ENCODE peak calls at places on chromosome 22, in nine cellular contexts. Y, G, L, U, N, R, X, I and J are unnamed samples.

GRCh38 chr22:35634981-35635540 is 13.2 kb upstream of the APOL6 start:
- DNase-seq in Y (no peak), G (no peak), L (no peak), U (no peak), N (no peak), R (no peak), X (no peak), I (no peak), J (no peak)

GRCh38 chr22:39574779-39575551 is 4.4 kb downstream of the CACNA1I start:
- DNase-seq in Y (no peak), G (no peak), L (peak), U (peak), N (no peak), R (peak), X (no peak), I (peak), J (no peak)

GRCh38 chr22:31561238-31561887 is 65.0 kb downstream of the SFI1 start:
- DNase-seq in Y (peak), G (peak), L (no peak), U (peak), N (peak), R (peak), X (peak), I (peak), J (peak)

GRCh38 chr22:27435839-27436581 is 365.5 kb downstream of the MN1 start:
- DNase-seq in Y (peak), G (peak), L (no peak), U (no peak), N (peak), R (no peak), X (no peak), I (peak), J (peak)

GRCh38 chr22:33879796-33880195 is 40.5 kb downstream of the LARGE1 start:
- DNase-seq in Y (no peak), G (no peak), L (no peak), U (no peak), N (no peak), R (no peak), X (no peak), I (no peak), J (no peak)

GRCh38 chr22:42673898-42674390 is 24.8 kb upstream of the CYB5R3 start:
- DNase-seq in Y (no peak), G (no peak), L (no peak), U (no peak), N (no peak), R (no peak), X (no peak), I (no peak), J (no peak)

GRCh38 chr22:49827853-49828598 is at the start of gene BRD1:
- DNase-seq in Y (peak), G (peak), L (no peak), U (peak), N (no peak), R (peak), X (no peak), I (peak), J (no peak)

GRCh38 chr22:24358105-24358836 is 69.1 kb upstream of the ADORA2A start:
- DNase-seq in Y (no peak), G (no peak), L (no peak), U (no peak), N (no peak), R (no peak), X (no peak), I (no peak), J (no peak)

GRCh38 chr22:19680287-19680881 is 33.9 kb upstream of the SEPTIN5 start:
- DNase-seq in Y (no peak), G (no peak), L (no peak), U (no peak), N (no peak), R (no peak), X (no peak), I (no peak), J (no peak)

GRCh38 chr22:32836286-32836859 is 34.9 kb downstream of the TIMP3 start:
- DNase-seq in Y (no peak), G (no peak), L (no peak), U (peak), N (no peak), R (peak), X (no peak), I (peak), J (no peak)

GRCh38 chr22:23127788-23128187 is 14.0 kb downstream of the RSPH14 start:
- DNase-seq in Y (no peak), G (peak), L (no peak), U (no peak), N (no peak), R (no peak), X (no peak), I (no peak), J (no peak)

GRCh38 chr22:50627452-50627913 is 469 bp downstream of the ARSA start:
- DNase-seq in Y (no peak), G (no peak), L (no peak), U (peak), N (no peak), R (peak), X (no peak), I (peak), J (peak)

GRCh38 chr22:40218723-40219294 is 41.1 kb downstream of the TNRC6B start:
- DNase-seq in Y (no peak), G (no peak), L (no peak), U (no peak), N (no peak), R (no peak), X (peak), I (peak), J (no peak)

GRCh38 chr22:50150161-50151129 is 20.1 kb upstream of the PANX2 start:
- DNase-seq in Y (no peak), G (no peak), L (no peak), U (no peak), N (no peak), R (no peak), X (no peak), I (peak), J (no peak)

GRCh38 chr22:38824587-38824986 is 19.2 kb downstream of the NPTXR start:
- DNase-seq in Y (peak), G (no peak), L (no peak), U (peak), N (no peak), R (peak), X (no peak), I (peak), J (peak)

GRCh38 chr22:21095773-21096107 is 50.0 kb downstream of the LRRC74B start:
- DNase-seq in Y (no peak), G (no peak), L (no peak), U (no peak), N (no peak), R (no peak), X (no peak), I (no peak), J (no peak)

GRCh38 chr22:21099578-21099977 is 53.8 kb downstream of the LRRC74B start:
- DNase-seq in Y (no peak), G (no peak), L (no peak), U (no peak), N (no peak), R (no peak), X (no peak), I (no peak), J (no peak)

GRCh38 chr22:21094911-21095772 is 49.4 kb downstream of the LRRC74B start:
- DNase-seq in Y (no peak), G (no peak), L (no peak), U (no peak), N (no peak), R (no peak), X (no peak), I (no peak), J (no peak)

GRCh38 chr22:21100149-21101032 is 54.6 kb downstream of the LRRC74B start:
- DNase-seq in Y (no peak), G (no peak), L (no peak), U (no peak), N (no peak), R (no peak), X (no peak), I (no peak), J (no peak)

DNA sequence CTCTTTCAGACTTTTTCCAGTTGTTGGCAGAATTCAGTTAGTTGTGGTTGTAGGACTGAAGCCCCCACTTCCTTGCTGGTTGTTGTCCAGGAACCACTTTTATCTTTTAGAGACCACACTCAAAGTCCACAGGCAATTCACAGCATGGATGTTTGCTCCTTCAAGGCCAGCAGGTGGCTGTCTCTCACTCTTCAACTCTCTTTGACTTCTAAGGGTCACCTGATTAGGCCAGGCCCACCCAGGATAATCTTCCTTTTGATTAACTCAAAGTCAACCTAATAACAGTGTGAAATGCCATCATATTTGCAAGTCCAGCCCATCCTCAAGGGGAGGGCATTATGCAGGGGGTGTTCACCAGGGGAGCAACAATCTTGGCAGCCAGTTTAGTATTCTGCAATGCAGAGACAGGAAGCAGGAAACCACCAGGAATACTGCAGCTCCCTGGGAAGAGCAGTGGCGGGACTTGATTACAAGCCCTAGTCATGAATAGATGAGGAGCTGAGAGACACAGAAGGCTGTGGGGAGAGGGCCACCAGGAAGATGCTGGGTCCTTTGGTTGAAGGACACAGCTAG is 52.4 kb downstream of the LRRC74B start:
- DNase-seq in Y (no peak), G (no peak), L (no peak), U (no peak), N (no peak), R (peak), X (no peak), I (no peak), J (no peak)
- TF ChIP-seq CTCF in Y (no peak), G (no peak), L (no peak), U (peak), N (no peak), R (no peak), X (no peak), I (peak), J (no peak)

DNA sequence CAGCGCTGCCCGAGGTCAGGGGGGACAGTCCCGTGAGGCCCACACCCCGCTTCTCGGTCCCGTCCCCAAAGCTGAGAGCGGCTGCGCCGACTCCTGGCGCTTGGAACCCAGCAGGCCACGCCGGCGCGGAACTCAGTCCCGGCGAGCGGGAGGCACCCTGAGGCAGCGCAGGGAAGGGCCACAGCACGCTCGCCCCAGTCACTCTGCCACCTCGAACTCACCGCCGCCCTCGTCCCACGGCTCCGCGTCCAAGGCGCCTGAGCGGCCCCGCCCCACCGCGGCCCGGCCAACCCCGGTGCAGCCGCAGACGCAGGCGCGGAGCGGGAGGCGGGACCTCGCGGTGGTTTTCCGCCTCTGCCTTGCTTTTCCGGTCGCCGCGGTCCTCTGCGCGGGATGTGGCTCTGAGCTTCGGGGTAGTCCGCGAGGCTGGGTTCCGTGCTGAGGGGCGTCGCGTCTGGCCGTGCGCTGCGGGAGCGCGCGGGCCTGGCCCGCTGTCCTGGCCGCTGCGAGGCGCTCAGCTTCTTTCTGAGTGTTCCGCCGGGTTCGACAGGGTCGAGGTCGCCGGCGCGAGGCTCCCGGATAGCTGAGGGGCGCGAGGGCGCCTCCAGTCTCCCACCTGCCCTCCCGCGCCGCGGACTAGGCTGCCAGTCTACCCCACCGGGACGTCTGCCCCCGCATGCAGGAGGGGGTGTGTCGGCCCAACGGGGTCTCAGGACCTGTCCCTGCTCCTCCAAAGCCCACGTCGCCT is at the start of gene CDPF1:
- DNase-seq in Y (peak), G (peak), L (peak), U (peak), N (peak), R (peak), X (peak), I (peak), J (peak)
- TF ChIP-seq CTCF in Y (no peak), G (no peak), L (peak), U (no peak), N (no peak), R (no peak), X (no peak), I (no peak), J (no peak)

GRCh38 chr22:37420656-37421467 is 6.4 kb downstream of the ELFN2 start:
- DNase-seq in Y (no peak), G (no peak), L (no peak), U (no peak), N (no peak), R (no peak), X (no peak), I (peak), J (no peak)
- TF ChIP-seq CTCF in Y (no peak), G (no peak), L (no peak), U (peak), N (no peak), R (no peak), X (peak), I (peak), J (no peak)

DNA sequence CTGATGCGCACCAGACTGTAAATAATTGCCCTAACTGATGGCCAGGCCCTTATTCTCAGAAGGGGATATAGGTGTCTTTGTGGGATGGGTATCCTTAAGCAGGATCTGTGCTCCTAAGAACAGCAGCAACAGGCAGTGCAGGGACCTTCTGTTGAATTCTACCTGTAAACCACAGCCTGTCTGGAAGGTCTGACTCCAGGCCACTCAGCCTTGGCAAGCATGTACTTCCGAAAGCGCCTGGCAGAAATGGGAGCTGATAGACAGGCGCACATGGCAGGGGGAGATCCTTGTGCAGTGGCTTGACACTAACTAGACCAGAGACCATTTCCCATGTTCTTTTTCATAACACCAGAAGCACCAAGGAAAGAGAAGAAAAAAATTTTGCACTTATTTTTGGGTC is 59.0 kb downstream of the C22orf31 start:
- DNase-seq in Y (peak), G (peak), L (no peak), U (no peak), N (no peak), R (no peak), X (no peak), I (no peak), J (no peak)
- TF ChIP-seq CTCF in Y (no peak), G (no peak), L (no peak), U (no peak), N (no peak), R (no peak), X (no peak), I (no peak), J (no peak)

GRCh38 chr22:37806409-37807338 is 1.1 kb upstream of the GCAT start:
- DNase-seq in Y (no peak), G (no peak), L (no peak), U (no peak), N (no peak), R (peak), X (no peak), I (peak), J (no peak)
- TF ChIP-seq CTCF in Y (no peak), G (no peak), L (peak), U (no peak), N (no peak), R (no peak), X (no peak), I (no peak), J (no peak)

DNA sequence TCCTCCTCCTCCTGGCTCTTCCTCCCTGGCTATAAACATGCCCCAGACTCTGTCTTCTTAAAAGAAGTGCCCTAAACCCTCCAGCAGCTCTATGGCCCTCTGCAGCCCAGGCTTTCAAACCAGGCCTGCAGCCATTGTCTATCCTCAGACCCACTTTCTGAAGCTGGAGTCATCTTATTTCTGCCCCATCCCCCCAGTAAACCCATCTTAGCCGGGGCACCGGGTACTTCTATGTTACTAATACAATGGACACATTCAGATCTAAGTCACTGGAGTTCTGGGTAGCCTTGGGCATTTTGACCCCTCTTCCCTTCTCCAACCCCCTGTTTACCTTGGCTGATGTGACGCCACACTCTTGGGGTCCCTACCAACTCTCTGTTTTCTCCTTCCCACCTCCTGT is 29.7 kb upstream of the CACNG2 start:
- DNase-seq in Y (no peak), G (no peak), L (no peak), U (no peak), N (no peak), R (no peak), X (peak), I (no peak), J (no peak)
- TF ChIP-seq CTCF in Y (no peak), G (no peak), L (no peak), U (no peak), N (no peak), R (no peak), X (no peak), I (no peak), J (no peak)

DNA sequence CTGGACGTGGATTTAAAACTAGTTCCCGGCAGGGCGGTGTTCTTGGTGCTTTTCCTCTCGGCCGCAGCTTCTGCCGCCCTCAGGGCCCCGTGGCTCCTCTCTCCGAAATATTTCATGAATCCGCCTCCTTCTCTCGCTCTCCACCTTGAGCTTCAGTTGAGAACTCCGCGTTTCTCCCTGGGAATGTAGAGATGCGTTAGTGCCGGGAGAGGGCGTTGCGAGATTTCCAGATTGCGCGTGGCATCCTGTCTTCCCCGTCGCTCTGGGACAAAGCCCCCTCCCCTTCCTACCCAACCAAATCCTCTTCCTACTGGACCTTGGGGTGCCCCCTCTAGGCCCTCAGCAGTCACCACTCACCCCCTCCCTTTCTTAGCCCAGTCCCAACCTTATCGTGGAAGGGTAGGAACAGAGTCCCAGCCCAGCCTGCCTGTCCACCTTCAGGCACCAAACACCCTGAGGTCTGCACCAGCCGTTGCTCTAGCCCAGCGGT is 15.5 kb upstream of the RAC2 start:
- DNase-seq in Y (no peak), G (no peak), L (no peak), U (no peak), N (no peak), R (peak), X (no peak), I (peak), J (peak)
- TF ChIP-seq CTCF in Y (peak), G (no peak), L (peak), U (no peak), N (no peak), R (peak), X (peak), I (peak), J (peak)

GRCh38 chr22:43828711-43829447 is 16.8 kb upstream of the EFCAB6 start:
- DNase-seq in Y (peak), G (peak), L (no peak), U (no peak), N (peak), R (peak), X (no peak), I (no peak), J (no peak)
- TF ChIP-seq CTCF in Y (peak), G (peak), L (no peak), U (no peak), N (peak), R (no peak), X (no peak), I (no peak), J (no peak)

DNA sequence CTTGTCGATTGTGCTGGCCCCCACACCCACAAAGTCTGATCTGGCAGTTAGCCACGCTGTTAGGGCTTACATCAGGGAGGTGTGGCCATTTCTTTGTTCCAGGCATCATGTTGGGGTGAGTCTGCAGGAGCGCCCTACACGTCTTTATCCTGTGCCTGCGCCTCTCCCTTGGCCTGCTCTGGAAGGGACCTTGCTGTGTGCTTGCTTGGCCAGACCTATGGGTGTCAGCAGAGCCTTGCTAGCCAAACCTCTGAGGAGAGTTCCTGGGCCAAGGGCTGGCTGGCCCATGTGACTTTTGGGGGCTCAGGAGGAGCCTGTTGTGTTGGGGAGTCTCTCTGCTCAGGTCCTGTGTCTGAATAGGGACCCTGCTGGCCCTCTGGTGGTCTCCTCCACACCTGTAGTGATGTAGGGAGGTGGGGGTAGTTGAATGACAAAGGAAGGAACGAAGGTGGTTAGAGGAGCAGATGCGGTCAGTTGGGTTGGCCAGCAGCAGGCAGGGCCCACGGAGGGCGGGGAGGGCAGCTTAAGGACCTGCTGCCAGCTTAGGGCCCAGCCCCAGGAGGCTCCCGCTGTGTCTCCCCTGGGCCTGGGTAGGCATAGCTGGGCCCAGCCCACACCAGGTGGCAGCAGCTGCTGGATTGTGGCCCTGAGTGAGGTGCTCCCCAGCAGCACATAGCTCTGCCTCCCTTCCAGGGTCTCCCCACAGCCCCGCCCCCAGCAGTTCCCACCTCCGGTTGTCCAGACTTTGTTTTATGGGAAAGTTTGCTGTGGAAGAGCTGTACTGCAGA is 7.9 kb downstream of the PPIL2 start:
- DNase-seq in Y (no peak), G (no peak), L (no peak), U (no peak), N (no peak), R (no peak), X (no peak), I (no peak), J (no peak)
- TF ChIP-seq CTCF in Y (no peak), G (no peak), L (no peak), U (no peak), N (no peak), R (no peak), X (no peak), I (peak), J (no peak)